ENCODE peak calls at places on chromosomes 11 and 22, in eight cellular contexts. F is BJ; G is heart left ventricle; Y is pancreas; K is immature natural killer cell; N is activated CD4-positive, alpha-beta T cell treated with anti-CD3 and anti-CD28 coated beads for 24 hours; P is stimulated activated CD8-positive, alpha-beta memory T cell treated with anti-CD3 and anti-CD28 coated beads, Interleukin-7, amount 100 ng/mL, for 4 hours; X is T-cell. L is an unnamed sample.

GRCh38 chr11:102384419-102385052 is 37.5 kb downstream of the BIRC2 start:
- DNase-seq in F (no peak), P (no peak), Y (no peak), G (no peak), N (no peak), K (no peak), X (no peak), L (peak)

GRCh38 chr22:36417281-36417686 is 29.5 kb upstream of the MYH9 start:
- DNase-seq in P (no peak), G (no peak), K (no peak), X (no peak), N (no peak), F (no peak), Y (peak), L (no peak)

GRCh38 chr22:47389201-47389600 is 626.8 kb downstream of the TBC1D22A start:
- DNase-seq in K (no peak), Y (no peak), N (no peak), G (peak), P (no peak), F (no peak), X (no peak), L (no peak)

GRCh38 chr11:112016765-112017356 is 8.3 kb upstream of the DLAT start:
- DNase-seq in K (no peak), G (no peak), Y (no peak), X (no peak), N (no peak), F (no peak), P (no peak), L (no peak)

GRCh38 chr11:31958086-31958735 is 132.7 kb upstream of the RCN1 start:
- DNase-seq in Y (peak), F (no peak), G (peak), X (peak), K (peak), P (peak), N (peak), L (peak)

GRCh38 chr11:45544826-45545225 is 120.6 kb downstream of the CHST1 start:
- DNase-seq in X (no peak), P (no peak), K (no peak), Y (no peak), F (no peak), G (no peak), N (no peak), L (no peak)

GRCh38 chr11:35619030-35619753 is 932 bp downstream of the FJX1 start:
- DNase-seq in F (no peak), Y (peak), P (no peak), N (peak), K (no peak), X (no peak), G (peak), L (peak)

GRCh38 chr11:36086366-36086765 is 142.5 kb downstream of the LDLRAD3 start:
- DNase-seq in X (no peak), F (no peak), P (no peak), G (no peak), Y (no peak), K (no peak), N (no peak), L (peak)

GRCh38 chr22:20413217-20414058 is 19.5 kb downstream of the ZNF74 start:
- DNase-seq in Y (no peak), X (no peak), N (no peak), G (no peak), K (no peak), F (no peak), P (no peak), L (no peak)

GRCh38 chr22:43320943-43321900 is 21.9 kb downstream of the SCUBE1 start:
- DNase-seq in X (no peak), P (no peak), N (no peak), G (no peak), F (no peak), Y (no peak), K (peak), L (no peak)

GRCh38 chr11:28738549-28738948 is 630.4 kb downstream of the METTL15 start:
- DNase-seq in G (no peak), X (no peak), K (no peak), P (no peak), Y (no peak), F (no peak), N (no peak), L (no peak)

GRCh38 chr11:88344869-88345268 is 7.3 kb upstream of the CTSC start:
- DNase-seq in G (no peak), P (no peak), Y (no peak), N (no peak), K (no peak), F (no peak), X (no peak), L (no peak)

GRCh38 chr11:34160791-34161190 is 55.4 kb downstream of the NAT10 start:
- DNase-seq in X (no peak), G (no peak), P (no peak), Y (no peak), F (no peak), N (no peak), K (no peak), L (no peak)

GRCh38 chr11:34915136-34916013 is 804 bp downstream of the APIP start:
- DNase-seq in K (no peak), Y (no peak), G (no peak), P (no peak), F (no peak), X (no peak), N (no peak), L (no peak)

GRCh38 chr11:108500169-108500568 is 2.0 kb upstream of the POGLUT3 start:
- DNase-seq in X (no peak), G (no peak), K (no peak), P (no peak), N (no peak), F (no peak), Y (no peak), L (no peak)

GRCh38 chr11:2519879-2520735 is 75.3 kb downstream of the KCNQ1 start:
- DNase-seq in P (no peak), X (no peak), N (no peak), K (no peak), Y (peak), F (no peak), G (peak), L (peak)

GRCh38 chr22:44180706-44181032 is at the start of gene PARVG:
- DNase-seq in K (peak), P (peak), G (no peak), X (peak), F (no peak), N (peak), Y (no peak), L (no peak)

GRCh38 chr22:44809456-44809855 is 57.1 kb downstream of the ARHGAP8 start:
- DNase-seq in F (no peak), Y (no peak), N (no peak), G (no peak), P (no peak), K (no peak), X (no peak), L (no peak)

GRCh38 chr11:121696177-121696863 is 243.6 kb upstream of the SORL1-AS1 start:
- DNase-seq in Y (no peak), F (no peak), P (no peak), K (no peak), N (no peak), X (no peak), G (no peak), L (no peak)

GRCh38 chr11:68461284-68461861 is 821 bp downstream of the PPP6R3 start:
- DNase-seq in F (no peak), Y (peak), P (no peak), X (no peak), G (no peak), N (no peak), K (peak), L (no peak)

GRCh38 chr11:27468209-27468608 is 4.4 kb downstream of the LGR4 start:
- DNase-seq in K (no peak), P (no peak), G (no peak), F (peak), N (no peak), Y (no peak), X (no peak), L (no peak)

GRCh38 chr11:13680501-13681264 is 12.2 kb downstream of the FAR1 start:
- DNase-seq in X (no peak), N (no peak), Y (no peak), P (no peak), F (no peak), K (no peak), G (no peak), L (no peak)

GRCh38 chr11:106875013-106875412 is 143.3 kb downstream of the GUCY1A2 start:
- DNase-seq in K (no peak), Y (no peak), G (no peak), N (no peak), P (no peak), F (no peak), X (no peak), L (no peak)

GRCh38 chr22:37283393-37283937 is 1.2 kb downstream of the CYTH4 start:
- DNase-seq in P (no peak), G (peak), N (no peak), Y (no peak), F (no peak), X (peak), K (no peak), L (no peak)

GRCh38 chr22:37710675-37711074 is 13.8 kb downstream of the TRIOBP start:
- DNase-seq in P (no peak), K (no peak), X (no peak), G (no peak), F (no peak), Y (no peak), N (no peak), L (no peak)

GRCh38 chr11:3223932-3224729 is 5.5 kb upstream of the MRGPRG start:
- DNase-seq in G (no peak), P (no peak), Y (no peak), F (no peak), X (no peak), K (no peak), N (no peak), L (peak)

GRCh38 chr11:110463153-110463552 is 33.4 kb downstream of the FDX1 start:
- DNase-seq in P (no peak), K (peak), X (peak), N (peak), G (no peak), Y (no peak), F (no peak), L (no peak)

GRCh38 chr22:42743501-42743991 is 22.9 kb upstream of the A4GALT start:
- DNase-seq in G (peak), P (no peak), K (no peak), X (no peak), N (no peak), Y (no peak), F (peak), L (peak)

GRCh38 chr11:109733245-109733644 is 311.3 kb downstream of the C11orf87 start:
- DNase-seq in K (no peak), P (no peak), X (no peak), Y (no peak), N (no peak), F (no peak), G (no peak), L (no peak)

GRCh38 chr11:83827940-83828554 is 541.9 kb upstream of the CCDC90B start:
- DNase-seq in F (no peak), Y (no peak), N (no peak), G (no peak), X (no peak), P (no peak), K (no peak), L (no peak)

GRCh38 chr11:70828498-70829159 is 423.7 kb downstream of the SHANK2 start:
- DNase-seq in K (no peak), X (no peak), N (no peak), Y (no peak), P (no peak), F (no peak), G (no peak), L (no peak)

GRCh38 chr11:22734628-22735345 is 68.4 kb downstream of the GAS2 start:
- DNase-seq in P (no peak), F (no peak), X (no peak), Y (no peak), G (no peak), K (no peak), N (no peak), L (no peak)